ENCODE peak calls at places on chromosomes 13 and 19, in seven cellular contexts. V is activated CD4-positive, alpha-beta T cell treated with anti-CD3 and anti-CD28 coated beads for 36 hours; N is HT1080; S is thoracic aorta; G is activated CD4-positive, alpha-beta memory T cell treated with anti-CD3 and anti-CD28 coated beads, Interleukin-2, amount 10 ng/mL, durations not matched to agents 7 days and 5 days; K is upper lobe of right lung; L is PC-3. H is an unnamed sample.

GRCh38 chr13:98279473-98280175 is 102.6 kb upstream of the RNF113B start:
- DNase-seq in V (no peak), L (no peak), K (no peak), G (peak; percentile 18), N (no peak), S (no peak), H (no peak)

GRCh38 chr19:12792853-12793289 is 1.6 kb downstream of the JUNB start:
- DNase-seq in L (peak; percentile 19), N (no peak), G (no peak), K (no peak), V (no peak), S (no peak), H (no peak)

GRCh38 chr13:48585456-48585840 is 52.6 kb upstream of the RCBTB2 start:
- DNase-seq in L (peak; percentile 89), V (no peak), N (peak; percentile 87), S (no peak), G (no peak), K (no peak), H (no peak)

GRCh38 chr19:42216653-42217521 is 590 bp downstream of the DEDD2 start:
- DNase-seq in N (no peak), V (peak; percentile 58), S (no peak), G (peak; percentile 42), L (peak; percentile 15), K (peak; percentile 82), H (no peak)

GRCh38 chr13:26837102-26837501 is 76.5 kb upstream of the GPR12 start:
- DNase-seq in S (no peak), L (no peak), G (no peak), N (no peak), V (no peak), K (no peak), H (no peak)

GRCh38 chr13:46354143-46355087 is 32.6 kb downstream of the RUBCNL start:
- DNase-seq in K (no peak), L (peak; percentile 92), G (peak; percentile 24), N (peak; percentile 98), S (no peak), V (peak; percentile 53), H (no peak)

GRCh38 chr19:1974381-1975066 is 33.6 kb downstream of the CSNK1G2 start:
- DNase-seq in N (no peak), G (no peak), K (no peak), V (no peak), L (no peak), S (no peak), H (no peak)

GRCh38 chr19:368624-369020 is 24.0 kb upstream of the MIER2 start:
- DNase-seq in V (no peak), L (no peak), K (no peak), S (no peak), N (no peak), G (no peak), H (no peak)

GRCh38 chr19:50565984-50566903 is 2.0 kb downstream of the LRRC4B start:
- DNase-seq in S (no peak), L (no peak), G (no peak), K (no peak), V (peak; percentile 76), N (no peak), H (no peak)

GRCh38 chr13:27137759-27138158 is 33.9 kb downstream of the USP12 start:
- DNase-seq in K (no peak), L (no peak), S (no peak), V (no peak), N (no peak), G (no peak), H (no peak)

GRCh38 chr13:51832471-51833152 is 12.4 kb downstream of the TMEM272 start:
- DNase-seq in G (peak; percentile 57), L (peak; percentile 17), S (no peak), K (no peak), N (peak; percentile 23), V (peak; percentile 75), H (no peak)

GRCh38 chr13:94553766-94554165 is 42.2 kb downstream of the TGDS start:
- DNase-seq in S (no peak), K (no peak), V (no peak), N (no peak), G (no peak), L (no peak), H (no peak)

GRCh38 chr19:54316746-54317107 is 3.8 kb upstream of the LILRA5 start:
- DNase-seq in L (no peak), K (peak; percentile 85), N (peak; percentile 26), V (no peak), G (no peak), S (no peak), H (no peak)

GRCh38 chr13:58773280-58773859 is 1141.8 kb downstream of the PCDH17 start:
- DNase-seq in S (no peak), K (no peak), L (no peak), N (no peak), V (no peak), G (no peak), H (no peak)

GRCh38 chr19:1455002-1455335 is 5.0 kb downstream of the APC2 start:
- DNase-seq in N (no peak), G (no peak), L (peak; percentile 49), K (no peak), V (peak; percentile 53), S (no peak), H (no peak)

GRCh38 chr13:31775686-31776085 is 36.4 kb downstream of the RXFP2 start:
- DNase-seq in G (no peak), S (no peak), K (no peak), V (no peak), N (no peak), L (no peak), H (no peak)

GRCh38 chr13:44136693-44137268 is 236.8 kb upstream of the SERP2 start:
- DNase-seq in V (no peak), G (no peak), N (peak; percentile 76), K (no peak), S (no peak), L (peak; percentile 70), H (no peak)

GRCh38 chr13:114096811-114097503 is 35.5 kb downstream of the RASA3 start:
- DNase-seq in S (no peak), N (no peak), G (no peak), L (no peak), V (peak; percentile 4), K (peak; percentile 52), H (no peak)

GRCh38 chr19:11598103-11598483 is 810 bp downstream of the ZNF627 start:
- DNase-seq in S (no peak), K (no peak), L (no peak), N (no peak), V (no peak), G (no peak), H (no peak)

GRCh38 chr19:17089238-17089637 is 13.7 kb downstream of the MYO9B start:
- DNase-seq in S (no peak), V (no peak), G (no peak), L (no peak), K (no peak), N (no peak), H (no peak)

GRCh38 chr13:53206455-53206854 is 177.8 kb downstream of the OLFM4 start:
- DNase-seq in S (no peak), G (no peak), V (no peak), L (peak; percentile 4), N (no peak), K (no peak), H (no peak)

GRCh38 chr19:17784201-17785008 is 10.5 kb upstream of the B3GNT3 start:
- DNase-seq in L (peak; percentile 71), S (no peak), G (peak; percentile 81), N (peak; percentile 52), V (peak; percentile 87), K (peak; percentile 75), H (peak; percentile 49)

GRCh38 chr13:110646442-110647364 is 31.4 kb downstream of the NAXD start:
- DNase-seq in V (no peak), G (no peak), S (no peak), L (no peak), K (no peak), N (no peak), H (no peak)

GRCh38 chr19:17479325-17479791 is 9.0 kb downstream of the SLC27A1 start:
- DNase-seq in S (no peak), L (no peak), G (no peak), K (no peak), N (peak; percentile 29), V (no peak), H (no peak)

GRCh38 chr19:36436531-36436930 is 18.1 kb upstream of the ZFP82 start:
- DNase-seq in K (no peak), V (no peak), S (no peak), L (peak; percentile 3), G (no peak), N (no peak), H (no peak)

GRCh38 chr19:29665826-29666633 is 769 bp downstream of the PLEKHF1 start:
- DNase-seq in K (peak; percentile 67), S (no peak), G (no peak), V (peak; percentile 46), L (peak; percentile 38), N (peak; percentile 48), H (no peak)

GRCh38 chr13:44906230-44906629 is 83.0 kb downstream of the NUFIP1 start:
- DNase-seq in K (no peak), L (no peak), S (no peak), G (no peak), V (no peak), N (no peak), H (no peak)

GRCh38 chr19:58228584-58229254 is at the start of gene ZNF544:
- DNase-seq in S (peak; percentile 7), V (peak; percentile 85), K (peak; percentile 90), G (peak; percentile 69), N (peak; percentile 71), L (peak; percentile 80), H (peak; percentile 25)

GRCh38 chr13:25153736-25154135 is 18.4 kb downstream of the AMER2 start:
- DNase-seq in S (no peak), G (no peak), L (no peak), V (no peak), K (no peak), N (no peak), H (no peak)

GRCh38 chr19:50658438-50659317 is 9.4 kb downstream of the C19orf81 start:
- DNase-seq in G (peak; percentile 36), V (peak; percentile 89), L (peak; percentile 92), K (peak; percentile 93), S (no peak), N (peak; percentile 88), H (no peak)

H was measured in omental fat pad.